ENCODE peak calls at places on chromosome 17, in four cellular contexts. One of them, this sample, is unnamed. For H3K36me3, the result is how much of the 10 kb centered on the place peaks cover.

GRCh38 chr17:31571124-31571892 is 179.8 kb downstream of the RAB11FIP4 start:
- DNase-seq in neuronal stem cell: no peak
- DNase-seq in heart left ventricle: peak
- DNase-seq in adrenal gland: no peak
- DNase-seq in this sample: peak

GRCh38 chr17:43106552-43106951 is 18.6 kb downstream of the BRCA1 start:
- DNase-seq in adrenal gland: no peak
- DNase-seq in heart left ventricle: no peak
- DNase-seq in neuronal stem cell: no peak
- DNase-seq in this sample: no peak

GRCh38 chr17:34547453-34548063 is 31.8 kb upstream of the TMEM132E start:
- DNase-seq in neuronal stem cell: no peak
- DNase-seq in adrenal gland: no peak
- DNase-seq in heart left ventricle: no peak
- DNase-seq in this sample: no peak

GRCh38 chr17:66541461-66542182 is 239.2 kb downstream of the PRKCA start:
- DNase-seq in neuronal stem cell: no peak
- DNase-seq in heart left ventricle: peak
- DNase-seq in adrenal gland: no peak
- DNase-seq in this sample: no peak

GRCh38 chr17:40328386-40328766 is 19.4 kb downstream of the RARA start:
- DNase-seq in neuronal stem cell: no peak
- DNase-seq in heart left ventricle: no peak
- DNase-seq in adrenal gland: no peak
- DNase-seq in this sample: no peak

GRCh38 chr17:66724581-66725341 is 110.2 kb upstream of the CACNG5 start:
- DNase-seq in neuronal stem cell: no peak
- DNase-seq in heart left ventricle: peak
- DNase-seq in adrenal gland: no peak
- DNase-seq in this sample: peak

GRCh38 chr17:37447641-37448040 is 41.0 kb downstream of the TADA2A start:
- DNase-seq in heart left ventricle: no peak
- DNase-seq in adrenal gland: no peak
- DNase-seq in neuronal stem cell: no peak
- DNase-seq in this sample: no peak

GRCh38 chr17:57257213-57257873 is 1.0 kb downstream of the MSI2 start:
- DNase-seq in neuronal stem cell: no peak
- DNase-seq in adrenal gland: no peak
- DNase-seq in heart left ventricle: no peak
- DNase-seq in this sample: no peak

GRCh38 chr17:62765351-62765750 is 42.8 kb downstream of the MARCHF10 start:
- DNase-seq in adrenal gland: no peak
- DNase-seq in heart left ventricle: no peak
- DNase-seq in neuronal stem cell: no peak
- DNase-seq in this sample: no peak

GRCh38 chr17:56598471-56598870 is 5.0 kb downstream of the NOG start:
- DNase-seq in heart left ventricle: no peak
- DNase-seq in neuronal stem cell: no peak
- DNase-seq in adrenal gland: no peak
- DNase-seq in this sample: no peak

GRCh38 chr17:21511368-21512195 is 135.4 kb downstream of the KCNJ12 start:
- DNase-seq in heart left ventricle: peak
- DNase-seq in neuronal stem cell: peak
- DNase-seq in adrenal gland: peak
- DNase-seq in this sample: peak

GRCh38 chr17:82874011-82874835 is 34.4 kb upstream of the ZNF750 start:
- DNase-seq in heart left ventricle: no peak
- DNase-seq in neuronal stem cell: no peak
- DNase-seq in adrenal gland: no peak
- DNase-seq in this sample: no peak

GRCh38 chr17:19768046-19768782 is 20.1 kb upstream of the ALDH3A1 start:
- DNase-seq in heart left ventricle: no peak
- DNase-seq in neuronal stem cell: no peak
- DNase-seq in adrenal gland: no peak
- DNase-seq in this sample: no peak

GRCh38 chr17:68705331-68706166 is 104.4 kb upstream of the FAM20A start:
- DNase-seq in neuronal stem cell: no peak
- DNase-seq in heart left ventricle: no peak
- DNase-seq in adrenal gland: no peak
- DNase-seq in this sample: no peak

GRCh38 chr17:30495586-30495985 is 18.4 kb downstream of the GOSR1 start:
- DNase-seq in heart left ventricle: no peak
- DNase-seq in neuronal stem cell: no peak
- DNase-seq in adrenal gland: peak
- DNase-seq in this sample: no peak

GRCh38 chr17:80649200-80649644 is 104.6 kb downstream of the RPTOR start:
- DNase-seq in adrenal gland: no peak
- DNase-seq in neuronal stem cell: no peak
- DNase-seq in heart left ventricle: no peak
- DNase-seq in this sample: no peak

GRCh38 chr17:66268247-66268927 is 34.0 kb upstream of the PRKCA start:
- DNase-seq in heart left ventricle: no peak
- DNase-seq in neuronal stem cell: no peak
- DNase-seq in adrenal gland: no peak
- DNase-seq in this sample: no peak

GRCh38 chr17:65931246-65932149 is 260.4 kb downstream of the CEP112 start:
- DNase-seq in neuronal stem cell: no peak
- DNase-seq in heart left ventricle: peak
- DNase-seq in adrenal gland: no peak
- DNase-seq in this sample: peak

GRCh38 chr17:45146616-45147101 is 1.6 kb upstream of the HEXIM1 start:
- DNase-seq in neuronal stem cell: no peak
- DNase-seq in adrenal gland: peak
- DNase-seq in heart left ventricle: no peak
- DNase-seq in this sample: no peak

GRCh38 chr17:65850486-65850885 is 289.0 kb upstream of the AXIN2 start:
- DNase-seq in heart left ventricle: no peak
- DNase-seq in neuronal stem cell: no peak
- DNase-seq in adrenal gland: no peak
- DNase-seq in this sample: no peak

GRCh38 chr17:36461330-36462110 is 25.0 kb upstream of the ZNHIT3 start:
- DNase-seq in adrenal gland: no peak
- DNase-seq in heart left ventricle: no peak
- DNase-seq in neuronal stem cell: no peak
- DNase-seq in this sample: no peak

GRCh38 chr17:39939588-39940419 is 12.3 kb downstream of the LRRC3C start:
- DNase-seq in adrenal gland: no peak
- DNase-seq in neuronal stem cell: no peak
- DNase-seq in heart left ventricle: peak
- DNase-seq in this sample: no peak

GRCh38 chr17:15377608-15378007 is 36.2 kb upstream of the TEKT3 start:
- DNase-seq in heart left ventricle: no peak
- DNase-seq in neuronal stem cell: peak
- DNase-seq in adrenal gland: no peak
- DNase-seq in this sample: no peak

GRCh38 chr17:32570081-32570396 is 83.2 kb downstream of the CDK5R1 start:
- DNase-seq in adrenal gland: no peak
- DNase-seq in heart left ventricle: no peak
- DNase-seq in neuronal stem cell: no peak
- DNase-seq in this sample: no peak

GRCh38 chr17:20825539-20825938 is 217.3 kb downstream of the USP22 start:
- DNase-seq in adrenal gland: no peak
- DNase-seq in neuronal stem cell: no peak
- DNase-seq in heart left ventricle: no peak
- DNase-seq in this sample: no peak

GRCh38 chr17:57424777-57425188 is 168.5 kb downstream of the MSI2 start:
- DNase-seq in neuronal stem cell: no peak
- DNase-seq in heart left ventricle: no peak
- DNase-seq in adrenal gland: no peak
- DNase-seq in this sample: no peak

GRCh38 chr17:6461792-6462524 is 17.7 kb downstream of the PIMREG start:
- DNase-seq in adrenal gland: no peak
- DNase-seq in heart left ventricle: no peak
- DNase-seq in neuronal stem cell: no peak
- DNase-seq in this sample: no peak

GRCh38 chr17:36978810-36979584 is 30.2 kb downstream of the AATF start:
- DNase-seq in neuronal stem cell: peak
- DNase-seq in adrenal gland: no peak
- DNase-seq in heart left ventricle: no peak
- DNase-seq in this sample: no peak

GRCh38 chr17:17971431-17972125 is 622 bp downstream of the TOM1L2 start:
- DNase-seq in heart left ventricle: peak
- DNase-seq in neuronal stem cell: no peak
- DNase-seq in adrenal gland: peak
- DNase-seq in this sample: peak

GRCh38 chr17:80992948-80993624 is 1.4 kb downstream of the CHMP6 start:
- DNase-seq in adrenal gland: no peak
- DNase-seq in heart left ventricle: no peak
- DNase-seq in neuronal stem cell: no peak
- DNase-seq in this sample: no peak

GRCh38 chr17:76153640-76154039 is 12.6 kb upstream of the FOXJ1 start:
- DNase-seq in adrenal gland: no peak
- DNase-seq in neuronal stem cell: no peak
- DNase-seq in heart left ventricle: no peak
- DNase-seq in this sample: no peak

GRCh38 chr17:55527520-55528118 is 16.4 kb upstream of the SMIM36 start:
- DNase-seq in neuronal stem cell: peak
- DNase-seq in adrenal gland: peak
- DNase-seq in heart left ventricle: peak
- DNase-seq in this sample: no peak

GRCh38 chr17:58121925-58122324 is 26.3 kb upstream of the OR4D1 start:
- DNase-seq in adrenal gland: no peak
- DNase-seq in heart left ventricle: no peak
- DNase-seq in neuronal stem cell: no peak
- DNase-seq in this sample: no peak

GRCh38 chr17:44146375-44147346 is 4.9 kb downstream of the HROB start:
- DNase-seq in adrenal gland: no peak
- DNase-seq in neuronal stem cell: no peak
- DNase-seq in heart left ventricle: peak
- DNase-seq in this sample: no peak

DNA sequence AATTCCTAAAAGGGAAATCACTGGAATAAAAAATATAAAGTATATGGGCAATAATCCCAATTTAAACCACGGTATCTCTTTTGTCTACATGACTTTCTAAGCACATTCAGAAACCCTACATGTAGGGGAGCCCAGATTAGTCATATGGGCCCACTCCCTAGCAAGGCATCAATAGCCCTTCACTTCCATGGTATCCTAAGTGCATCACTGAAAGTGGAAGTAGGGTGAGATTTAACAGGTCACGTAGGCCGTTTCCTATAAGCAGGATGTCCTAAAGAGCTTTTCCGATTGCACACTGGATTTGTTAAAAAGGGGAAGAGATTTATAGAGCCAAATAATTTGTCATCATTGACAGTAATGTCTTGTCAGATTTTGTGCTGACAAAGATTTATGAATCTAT is 39.0 kb downstream of the CA4 start:
- DNase-seq in neuronal stem cell: no peak
- DNase-seq in heart left ventricle: no peak
- DNase-seq in adrenal gland: no peak
- DNase-seq in this sample: no peak
- H3K36me3 ChIP-seq in neuronal stem cell: under half
- H3K36me3 ChIP-seq in heart left ventricle: under half
- H3K36me3 ChIP-seq in adrenal gland: under half
- H3K36me3 ChIP-seq in this sample: half or more

GRCh38 chr17:50064253-50064991 is 8.5 kb downstream of the ITGA3 start:
- DNase-seq in heart left ventricle: no peak
- DNase-seq in adrenal gland: peak
- DNase-seq in neuronal stem cell: no peak
- DNase-seq in this sample: no peak
- H3K27ac ChIP-seq in heart left ventricle: peak
- H3K27ac ChIP-seq in adrenal gland: peak
- H3K27ac ChIP-seq in neuronal stem cell: no peak
- H3K27ac ChIP-seq in this sample: peak

GRCh38 chr17:4949321-4950074 is 1.2 kb upstream of the PFN1 start:
- DNase-seq in neuronal stem cell: peak
- DNase-seq in adrenal gland: peak
- DNase-seq in heart left ventricle: peak
- DNase-seq in this sample: peak

GRCh38 chr17:4953461-4953961 is 2.6 kb downstream of the ENO3 start:
- DNase-seq in neuronal stem cell: no peak
- DNase-seq in adrenal gland: no peak
- DNase-seq in heart left ventricle: no peak
- DNase-seq in this sample: no peak

GRCh38 chr17:4950075-4950756 is 703 bp upstream of the ENO3 start:
- DNase-seq in neuronal stem cell: no peak
- DNase-seq in adrenal gland: peak
- DNase-seq in heart left ventricle: peak
- DNase-seq in this sample: peak

GRCh38 chr17:4950757-4951204 is at the start of gene ENO3:
- DNase-seq in heart left ventricle: no peak
- DNase-seq in neuronal stem cell: peak
- DNase-seq in adrenal gland: no peak
- DNase-seq in this sample: peak

DNA sequence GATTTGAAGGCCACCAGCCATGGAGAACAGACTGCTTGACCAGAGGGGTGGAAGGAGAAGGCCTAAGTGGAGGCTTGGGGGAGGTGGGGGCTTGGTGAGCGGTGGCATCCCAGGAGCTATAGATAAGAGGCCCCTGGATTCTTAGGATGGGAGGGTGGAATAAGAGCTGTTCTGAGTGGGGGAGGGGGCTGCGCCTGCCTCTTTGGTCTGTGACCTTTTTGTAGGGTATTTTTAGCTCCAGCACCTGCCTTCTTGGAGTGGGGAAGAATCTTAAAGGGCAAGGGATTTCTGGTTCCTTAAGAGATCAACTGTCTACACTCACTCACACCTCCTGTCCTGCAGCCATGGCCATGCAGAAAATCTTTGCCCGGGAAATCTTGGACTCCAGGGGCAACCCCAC is 567 bp downstream of the ENO3 start:
- DNase-seq in neuronal stem cell: no peak
- DNase-seq in adrenal gland: no peak
- DNase-seq in heart left ventricle: no peak
- DNase-seq in this sample: no peak
- H3K4me3 ChIP-seq in neuronal stem cell: peak
- H3K4me3 ChIP-seq in adrenal gland: no peak
- H3K4me3 ChIP-seq in heart left ventricle: peak
- H3K4me3 ChIP-seq in this sample: peak

GRCh38 chr17:1000597-1001490 is 3.9 kb downstream of the TIMM22 start:
- DNase-seq in heart left ventricle: peak
- DNase-seq in neuronal stem cell: no peak
- DNase-seq in adrenal gland: no peak
- DNase-seq in this sample: peak
- H3K36me3 ChIP-seq in heart left ventricle: under half
- H3K36me3 ChIP-seq in neuronal stem cell: under half
- H3K36me3 ChIP-seq in adrenal gland: under half
- H3K36me3 ChIP-seq in this sample: half or more

DNA sequence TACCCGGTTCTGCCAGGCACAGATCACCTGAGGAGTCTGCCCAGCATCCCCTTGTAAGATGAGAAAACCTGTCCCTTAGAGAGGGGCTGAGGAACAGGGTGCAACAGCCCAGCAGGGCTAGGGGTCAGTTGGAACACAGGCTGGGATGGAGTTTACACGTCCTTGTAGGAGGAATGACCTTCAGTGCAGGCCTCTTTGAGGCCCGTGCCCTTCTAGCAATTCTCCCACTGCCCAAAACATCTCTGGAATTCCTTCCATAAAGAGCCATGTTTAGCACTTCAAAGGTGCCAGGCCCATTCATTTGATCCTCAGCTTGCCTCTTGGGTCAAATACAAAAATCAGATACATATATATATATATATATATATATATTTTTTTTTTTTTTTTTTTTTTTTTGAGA is 4.5 kb downstream of the CTNS start:
- DNase-seq in neuronal stem cell: no peak
- DNase-seq in heart left ventricle: no peak
- DNase-seq in adrenal gland: no peak
- DNase-seq in this sample: no peak
- H3K27ac ChIP-seq in neuronal stem cell: no peak
- H3K27ac ChIP-seq in heart left ventricle: peak
- H3K27ac ChIP-seq in adrenal gland: peak
- H3K27ac ChIP-seq in this sample: peak

GRCh38 chr17:50059256-50059655 is 3.3 kb downstream of the ITGA3 start:
- DNase-seq in neuronal stem cell: no peak
- DNase-seq in heart left ventricle: no peak
- DNase-seq in adrenal gland: peak
- DNase-seq in this sample: no peak
- H3K4me3 ChIP-seq in neuronal stem cell: no peak
- H3K4me3 ChIP-seq in heart left ventricle: no peak
- H3K4me3 ChIP-seq in adrenal gland: no peak
- H3K4me3 ChIP-seq in this sample: peak